ENCODE peak calls at places on chromosomes 5 and 9, in eight cellular contexts. R is cardiac fibroblast, W is WTC11, V is PC-9, A is AG09319, K is HepG2, F is endothelial cell, O is A549. L is an unnamed sample.

GRCh38 chr9:87530716-87531115 is 33.0 kb downstream of the DAPK1 start:
- DNase-seq in F (no peak), W (no peak), A (no peak), V (no peak), K (no peak), O (no peak), R (no peak), L (no peak)

GRCh38 chr5:169197343-169197742 is 103.6 kb downstream of the SLIT3 start:
- DNase-seq in F (no peak), O (peak; percentile 20), K (no peak), V (no peak), A (no peak), R (peak; percentile 36), W (no peak), L (no peak)

GRCh38 chr5:10562202-10563131 is 1.4 kb upstream of the ANKRD33B start:
- DNase-seq in F (no peak), V (no peak), O (no peak), K (no peak), R (no peak), W (peak; percentile 40), A (no peak), L (peak; percentile 75)

GRCh38 chr9:98314381-98315066 is 59.1 kb upstream of the TBC1D2 start:
- DNase-seq in W (no peak), V (peak; percentile 84), F (no peak), A (no peak), O (no peak), R (peak; percentile 47), K (no peak), L (no peak)

GRCh38 chr9:108297025-108297424 is 558.8 kb downstream of the ACTL7B start:
- DNase-seq in V (no peak), R (peak; percentile 77), O (no peak), W (no peak), A (peak; percentile 88), F (no peak), K (no peak), L (no peak)

GRCh38 chr9:38284768-38285080 is 107.8 kb upstream of the ALDH1B1 start:
- DNase-seq in W (peak; percentile 47), F (no peak), V (no peak), R (no peak), A (no peak), K (no peak), O (no peak), L (no peak)

GRCh38 chr5:176491901-176492300 is 43.7 kb downstream of the FAF2 start:
- DNase-seq in W (no peak), A (no peak), V (no peak), K (no peak), O (no peak), R (no peak), F (no peak), L (no peak)

GRCh38 chr9:71740199-71740598 is 28.1 kb downstream of the CEMIP2 start:
- DNase-seq in A (no peak), V (peak; percentile 75), R (no peak), O (peak; percentile 42), F (no peak), W (no peak), K (no peak), L (no peak)

GRCh38 chr5:100430268-100430900 is 104.8 kb upstream of the FAM174A start:
- DNase-seq in O (peak; percentile 5), F (peak; percentile 76), R (peak; percentile 54), A (no peak), K (peak; percentile 26), V (no peak), W (peak; percentile 72), L (peak; percentile 22)

GRCh38 chr5:17069995-17070405 is 133.9 kb upstream of the MYO10 start:
- DNase-seq in A (no peak), K (no peak), F (no peak), V (peak; percentile 16), R (no peak), W (no peak), O (no peak), L (no peak)

GRCh38 chr5:90940227-90940995 is 381.8 kb downstream of the ADGRV1 start:
- DNase-seq in V (peak; percentile 42), K (no peak), R (peak; percentile 36), F (peak; percentile 11), W (peak; percentile 65), O (no peak), A (no peak), L (peak; percentile 41)

GRCh38 chr9:122551371-122551770 is 1.5 kb upstream of the OR1N2 start:
- DNase-seq in F (no peak), O (no peak), K (no peak), W (no peak), R (no peak), V (no peak), A (no peak), L (no peak)

GRCh38 chr5:151151793-151152192 is 5.8 kb downstream of the ANXA6 start:
- DNase-seq in F (no peak), W (no peak), K (no peak), A (no peak), V (no peak), O (no peak), R (peak; percentile 49), L (peak; percentile 52)

GRCh38 chr5:83744851-83745250 is 24.2 kb upstream of the HAPLN1 start:
- DNase-seq in O (no peak), R (peak; percentile 36), A (no peak), W (no peak), F (no peak), K (no peak), V (no peak), L (no peak)

GRCh38 chr5:94274684-94275083 is 343.7 kb downstream of the KIAA0825 start:
- DNase-seq in V (no peak), K (no peak), A (no peak), W (no peak), R (no peak), O (no peak), F (no peak), L (no peak)

GRCh38 chr9:123008909-123009308 is 24.6 kb upstream of the GPR21 start:
- DNase-seq in A (no peak), W (no peak), V (no peak), K (no peak), O (no peak), F (no peak), R (no peak), L (no peak)

GRCh38 chr5:160369990-160370712 is at the start of gene C1QTNF2:
- DNase-seq in V (no peak), K (no peak), R (peak; percentile 57), W (peak; percentile 64), A (no peak), O (peak; percentile 56), F (peak; percentile 57), L (no peak)

GRCh38 chr5:71587709-71588532 is 781 bp downstream of the MCCC2 start:
- DNase-seq in R (peak; percentile 64), F (no peak), K (peak; percentile 21), O (no peak), W (peak; percentile 13), A (no peak), V (no peak), L (peak; percentile 33)
- TF ChIP-seq CTCF in R (no peak), F (no peak), K (no peak), O (no peak), W (no peak), A (no peak), V (no peak), L (peak; percentile 23)

DNA sequence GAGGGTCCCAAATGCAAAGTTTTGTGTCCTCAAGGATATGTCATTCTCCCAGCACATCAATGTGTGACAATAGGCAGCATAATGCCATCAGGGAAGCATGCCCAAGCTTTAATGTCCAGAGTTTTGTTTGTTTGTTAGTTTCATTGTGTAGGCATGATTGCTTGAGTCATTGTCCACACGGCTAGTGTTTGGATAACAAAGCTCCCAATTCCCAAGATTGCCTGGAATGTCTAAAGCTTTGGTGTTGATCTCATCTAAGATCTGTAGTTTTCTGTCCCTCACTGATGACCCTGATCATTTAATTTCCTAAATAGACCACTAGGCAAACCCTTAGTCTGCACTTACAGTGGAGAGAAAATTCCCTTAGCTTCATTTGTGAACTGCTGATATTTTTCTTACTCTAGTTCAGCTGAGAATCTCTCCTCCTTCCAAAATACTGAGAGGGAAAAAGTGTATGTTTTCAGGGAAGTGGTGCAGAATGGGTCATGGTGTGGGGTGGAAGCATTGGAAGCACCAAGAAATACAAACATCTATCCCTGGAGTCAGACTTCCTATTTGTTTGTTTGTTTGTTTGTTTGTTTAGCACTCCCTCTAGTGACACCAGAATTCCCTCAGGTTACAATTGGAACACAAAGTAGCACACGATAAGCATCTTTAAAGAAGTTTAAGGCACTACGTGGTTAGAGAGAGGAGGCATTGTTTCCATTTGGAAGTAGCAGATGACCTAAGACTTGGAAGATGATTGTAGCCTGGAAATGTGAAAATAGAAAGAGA is 127.1 kb downstream of the PRDM6 start:
- DNase-seq in W (no peak), A (no peak), V (no peak), R (no peak), K (no peak), F (no peak), O (no peak), L (no peak)
- TF ChIP-seq CTCF in W (no peak), A (no peak), V (no peak), R (no peak), K (no peak), F (no peak), O (peak; percentile 34), L (peak; percentile 4)

DNA sequence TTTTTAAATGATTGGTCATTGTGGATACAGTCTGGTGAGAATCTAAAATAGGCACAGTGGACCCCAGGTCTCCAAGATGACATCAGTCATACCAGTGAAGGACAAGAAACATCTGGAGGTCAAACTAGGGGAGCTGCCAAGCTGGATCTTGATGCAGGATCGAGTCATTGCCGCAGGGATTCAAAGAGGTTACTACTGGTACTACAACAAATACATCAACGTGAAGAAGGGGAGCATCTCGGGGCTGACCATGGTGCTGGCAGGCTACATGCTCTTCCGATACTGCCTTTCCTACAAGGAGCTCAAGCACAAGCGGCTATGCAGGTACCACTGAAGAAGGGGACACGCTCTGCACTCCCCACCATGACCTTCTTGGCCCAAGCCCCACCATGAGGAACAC is 20.9 kb downstream of the FOXB2 start:
- DNase-seq in O (no peak), W (no peak), V (no peak), K (no peak), F (no peak), R (no peak), A (no peak), L (no peak)
- TF ChIP-seq CTCF in O (no peak), W (no peak), V (no peak), K (no peak), F (no peak), R (no peak), A (no peak), L (no peak)

GRCh38 chr5:136028090-136028489 is 698 bp upstream of the TGFBI start:
- DNase-seq in F (no peak), V (peak; percentile 74), A (no peak), K (no peak), W (no peak), O (no peak), R (no peak), L (no peak)

GRCh38 chr5:136030956-136031611 is 2.3 kb downstream of the TGFBI start:
- DNase-seq in K (no peak), A (no peak), V (no peak), W (no peak), F (no peak), O (no peak), R (no peak), L (no peak)

GRCh38 chr5:136027316-136027715 is 1.5 kb upstream of the TGFBI start:
- DNase-seq in V (no peak), F (no peak), W (no peak), K (no peak), O (no peak), R (no peak), A (no peak), L (no peak)

GRCh38 chr5:136030252-136030651 is 1.5 kb downstream of the TGFBI start:
- DNase-seq in R (no peak), W (no peak), A (no peak), F (no peak), V (no peak), O (no peak), K (no peak), L (no peak)

GRCh38 chr5:136028782-136029742 is at the start of gene TGFBI:
- DNase-seq in R (peak; percentile 79), F (peak; percentile 70), V (peak; percentile 55), O (peak; percentile 83), A (no peak), K (peak; percentile 61), W (peak; percentile 72), L (peak; percentile 31)
- TF ChIP-seq CTCF in R (no peak), F (no peak), V (no peak), O (no peak), A (no peak), K (peak; percentile 70), W (no peak), L (no peak)